ENCODE peak calls at places on chromosomes 6 and 20, in ten cellular contexts. K is ELR; C is T-helper 1 cell; U is AG08395; S is activated T-helper 9 cell treated with anti-CD3 and anti-CD28 coated beads, Interleukin-2, amount 50 U/mL, for 16 hours; R is fibroblast of mammary gland; N is GM03348; W is posterior cingulate gyrus; T is COR-L47; Z is endothelial cell. I is an unnamed sample.

GRCh38 chr6:39992861-39993622 is 58.8 kb upstream of the MOCS1 start:
- DNase-seq in K (no peak), C (no peak), U (no peak), S (no peak), R (no peak), N (no peak), W (no peak), T (no peak), Z (no peak), I (no peak)

GRCh38 chr20:13638162-13638495 is 603 bp downstream of the TASP1 start:
- DNase-seq in K (no peak), C (no peak), U (no peak), S (no peak), R (peak), N (no peak), W (no peak), T (no peak), Z (no peak), I (no peak)

GRCh38 chr6:128601060-128601459 is 80.7 kb upstream of the PTPRK start:
- DNase-seq in K (peak), C (no peak), U (no peak), S (no peak), R (peak), N (no peak), W (no peak), T (no peak), Z (no peak), I (no peak)

GRCh38 chr6:133895573-133896343 is 6.8 kb downstream of the TCF21 start:
- DNase-seq in K (peak), C (no peak), U (peak), S (no peak), R (peak), N (peak), W (peak), T (no peak), Z (peak), I (no peak)

GRCh38 chr6:35810831-35811698 is 5.9 kb downstream of the LHFPL5 start:
- DNase-seq in K (peak), C (no peak), U (peak), S (no peak), R (peak), N (no peak), W (peak), T (no peak), Z (no peak), I (no peak)

GRCh38 chr20:47031821-47032220 is 137.2 kb downstream of the EYA2 start:
- DNase-seq in K (no peak), C (no peak), U (no peak), S (no peak), R (no peak), N (no peak), W (no peak), T (no peak), Z (no peak), I (no peak)

GRCh38 chr6:123105561-123105960 is 109.5 kb downstream of the CLVS2 start:
- DNase-seq in K (no peak), C (no peak), U (no peak), S (no peak), R (peak), N (no peak), W (no peak), T (no peak), Z (no peak), I (no peak)

GRCh38 chr20:31698803-31699718 is 23.6 kb downstream of the BCL2L1 start:
- DNase-seq in K (peak), C (no peak), U (peak), S (no peak), R (peak), N (peak), W (peak), T (peak), Z (peak), I (no peak)

GRCh38 chr6:138417493-138418117 is 13.6 kb downstream of the HEBP2 start:
- DNase-seq in K (no peak), C (no peak), U (no peak), S (no peak), R (no peak), N (no peak), W (no peak), T (no peak), Z (no peak), I (no peak)

GRCh38 chr6:108760158-108761050 is 87.8 kb upstream of the ARMC2 start:
- DNase-seq in K (no peak), C (no peak), U (no peak), S (no peak), R (peak), N (no peak), W (no peak), T (peak), Z (no peak), I (peak)

GRCh38 chr6:87772597-87773530 is 70.8 kb upstream of the AKIRIN2 start:
- DNase-seq in K (no peak), C (no peak), U (no peak), S (no peak), R (no peak), N (no peak), W (peak), T (no peak), Z (no peak), I (no peak)

GRCh38 chr6:41558033-41558807 is 12.0 kb downstream of the FOXP4 start:
- DNase-seq in K (no peak), C (no peak), U (no peak), S (no peak), R (no peak), N (no peak), W (no peak), T (no peak), Z (no peak), I (no peak)

I was measured in HL-60.